ENCODE peak calls at places on chromosomes 11 and 22, in eight cellular contexts. One of them, this sample, is unnamed.

GRCh38 chr11:74019860-74020259 is 11.0 kb upstream of the UCP3 start:
- DNase-seq in GOT3: no peak
- DNase-seq in NCI-H1436: no peak
- DNase-seq in stimulated activated CD4-positive, alpha-beta T cell treated with anti-CD3 and anti-CD28 coated beads, Interleukin-2, amount 100 ng/mL, for 24 hours: peak
- DNase-seq in NT2/D1: no peak
- DNase-seq in skeletal muscle cell: peak
- DNase-seq in activated naive CD4-positive, alpha-beta T cell treated with anti-CD3 and anti-CD28 coated beads for 36 hours: peak
- DNase-seq in HT-29: no peak
- DNase-seq in this sample: no peak

GRCh38 chr11:69449320-69450063 is 32.0 kb upstream of the LINC01488 start:
- DNase-seq in NT2/D1: no peak
- DNase-seq in activated naive CD4-positive, alpha-beta T cell treated with anti-CD3 and anti-CD28 coated beads for 36 hours: no peak
- DNase-seq in skeletal muscle cell: no peak
- DNase-seq in HT-29: peak
- DNase-seq in NCI-H1436: no peak
- DNase-seq in GOT3: no peak
- DNase-seq in stimulated activated CD4-positive, alpha-beta T cell treated with anti-CD3 and anti-CD28 coated beads, Interleukin-2, amount 100 ng/mL, for 24 hours: no peak
- DNase-seq in this sample: no peak

GRCh38 chr11:10581481-10582019 is 13.1 kb upstream of the LYVE1 start:
- DNase-seq in activated naive CD4-positive, alpha-beta T cell treated with anti-CD3 and anti-CD28 coated beads for 36 hours: no peak
- DNase-seq in NT2/D1: no peak
- DNase-seq in GOT3: no peak
- DNase-seq in NCI-H1436: no peak
- DNase-seq in stimulated activated CD4-positive, alpha-beta T cell treated with anti-CD3 and anti-CD28 coated beads, Interleukin-2, amount 100 ng/mL, for 24 hours: no peak
- DNase-seq in HT-29: no peak
- DNase-seq in skeletal muscle cell: no peak
- DNase-seq in this sample: no peak

GRCh38 chr11:116641561-116642045 is 131.2 kb downstream of the BUD13 start:
- DNase-seq in HT-29: peak
- DNase-seq in NT2/D1: peak
- DNase-seq in GOT3: no peak
- DNase-seq in NCI-H1436: peak
- DNase-seq in stimulated activated CD4-positive, alpha-beta T cell treated with anti-CD3 and anti-CD28 coated beads, Interleukin-2, amount 100 ng/mL, for 24 hours: peak
- DNase-seq in skeletal muscle cell: no peak
- DNase-seq in activated naive CD4-positive, alpha-beta T cell treated with anti-CD3 and anti-CD28 coated beads for 36 hours: peak
- DNase-seq in this sample: no peak

GRCh38 chr22:19179472-19180048 is 1.0 kb upstream of the SLC25A1 start:
- DNase-seq in activated naive CD4-positive, alpha-beta T cell treated with anti-CD3 and anti-CD28 coated beads for 36 hours: peak
- DNase-seq in skeletal muscle cell: peak
- DNase-seq in NCI-H1436: peak
- DNase-seq in stimulated activated CD4-positive, alpha-beta T cell treated with anti-CD3 and anti-CD28 coated beads, Interleukin-2, amount 100 ng/mL, for 24 hours: peak
- DNase-seq in HT-29: peak
- DNase-seq in NT2/D1: peak
- DNase-seq in GOT3: no peak
- DNase-seq in this sample: peak

GRCh38 chr11:10318527-10318802 is 13.6 kb downstream of the ADM start:
- DNase-seq in stimulated activated CD4-positive, alpha-beta T cell treated with anti-CD3 and anti-CD28 coated beads, Interleukin-2, amount 100 ng/mL, for 24 hours: no peak
- DNase-seq in NT2/D1: no peak
- DNase-seq in skeletal muscle cell: no peak
- DNase-seq in activated naive CD4-positive, alpha-beta T cell treated with anti-CD3 and anti-CD28 coated beads for 36 hours: no peak
- DNase-seq in NCI-H1436: no peak
- DNase-seq in HT-29: no peak
- DNase-seq in GOT3: no peak
- DNase-seq in this sample: no peak

GRCh38 chr11:128733440-128734115 is 39.7 kb downstream of the FLI1 start:
- DNase-seq in NCI-H1436: peak
- DNase-seq in skeletal muscle cell: no peak
- DNase-seq in activated naive CD4-positive, alpha-beta T cell treated with anti-CD3 and anti-CD28 coated beads for 36 hours: peak
- DNase-seq in GOT3: no peak
- DNase-seq in NT2/D1: peak
- DNase-seq in stimulated activated CD4-positive, alpha-beta T cell treated with anti-CD3 and anti-CD28 coated beads, Interleukin-2, amount 100 ng/mL, for 24 hours: no peak
- DNase-seq in HT-29: no peak
- DNase-seq in this sample: no peak

GRCh38 chr11:103420593-103420992 is 311.4 kb downstream of the DYNC2H1 start:
- DNase-seq in activated naive CD4-positive, alpha-beta T cell treated with anti-CD3 and anti-CD28 coated beads for 36 hours: no peak
- DNase-seq in skeletal muscle cell: peak
- DNase-seq in stimulated activated CD4-positive, alpha-beta T cell treated with anti-CD3 and anti-CD28 coated beads, Interleukin-2, amount 100 ng/mL, for 24 hours: no peak
- DNase-seq in NCI-H1436: no peak
- DNase-seq in HT-29: no peak
- DNase-seq in GOT3: no peak
- DNase-seq in NT2/D1: no peak
- DNase-seq in this sample: no peak

GRCh38 chr11:65308281-65308891 is 6.3 kb upstream of the CDC42EP2 start:
- DNase-seq in NCI-H1436: no peak
- DNase-seq in NT2/D1: no peak
- DNase-seq in activated naive CD4-positive, alpha-beta T cell treated with anti-CD3 and anti-CD28 coated beads for 36 hours: no peak
- DNase-seq in stimulated activated CD4-positive, alpha-beta T cell treated with anti-CD3 and anti-CD28 coated beads, Interleukin-2, amount 100 ng/mL, for 24 hours: no peak
- DNase-seq in HT-29: peak
- DNase-seq in GOT3: no peak
- DNase-seq in skeletal muscle cell: no peak
- DNase-seq in this sample: no peak

GRCh38 chr11:12183827-12184620 is 73.6 kb downstream of the MICAL2 start:
- DNase-seq in NCI-H1436: no peak
- DNase-seq in NT2/D1: no peak
- DNase-seq in HT-29: no peak
- DNase-seq in stimulated activated CD4-positive, alpha-beta T cell treated with anti-CD3 and anti-CD28 coated beads, Interleukin-2, amount 100 ng/mL, for 24 hours: no peak
- DNase-seq in skeletal muscle cell: no peak
- DNase-seq in activated naive CD4-positive, alpha-beta T cell treated with anti-CD3 and anti-CD28 coated beads for 36 hours: no peak
- DNase-seq in GOT3: no peak
- DNase-seq in this sample: no peak

GRCh38 chr11:8766043-8766992 is 83.7 kb downstream of the RPL27A start:
- DNase-seq in GOT3: no peak
- DNase-seq in activated naive CD4-positive, alpha-beta T cell treated with anti-CD3 and anti-CD28 coated beads for 36 hours: no peak
- DNase-seq in NT2/D1: no peak
- DNase-seq in skeletal muscle cell: no peak
- DNase-seq in NCI-H1436: no peak
- DNase-seq in HT-29: no peak
- DNase-seq in stimulated activated CD4-positive, alpha-beta T cell treated with anti-CD3 and anti-CD28 coated beads, Interleukin-2, amount 100 ng/mL, for 24 hours: no peak
- DNase-seq in this sample: no peak

GRCh38 chr22:50606126-50606525 is 5.5 kb downstream of the MAPK8IP2 start:
- DNase-seq in NT2/D1: no peak
- DNase-seq in HT-29: no peak
- DNase-seq in GOT3: no peak
- DNase-seq in stimulated activated CD4-positive, alpha-beta T cell treated with anti-CD3 and anti-CD28 coated beads, Interleukin-2, amount 100 ng/mL, for 24 hours: no peak
- DNase-seq in activated naive CD4-positive, alpha-beta T cell treated with anti-CD3 and anti-CD28 coated beads for 36 hours: no peak
- DNase-seq in skeletal muscle cell: no peak
- DNase-seq in NCI-H1436: no peak
- DNase-seq in this sample: no peak

GRCh38 chr11:58745705-58746364 is 14.1 kb upstream of the GLYAT start:
- DNase-seq in NT2/D1: no peak
- DNase-seq in activated naive CD4-positive, alpha-beta T cell treated with anti-CD3 and anti-CD28 coated beads for 36 hours: no peak
- DNase-seq in GOT3: no peak
- DNase-seq in HT-29: no peak
- DNase-seq in NCI-H1436: no peak
- DNase-seq in skeletal muscle cell: no peak
- DNase-seq in stimulated activated CD4-positive, alpha-beta T cell treated with anti-CD3 and anti-CD28 coated beads, Interleukin-2, amount 100 ng/mL, for 24 hours: no peak
- DNase-seq in this sample: no peak

GRCh38 chr11:110379261-110379660 is 50.5 kb upstream of the FDX1 start:
- DNase-seq in GOT3: no peak
- DNase-seq in skeletal muscle cell: no peak
- DNase-seq in stimulated activated CD4-positive, alpha-beta T cell treated with anti-CD3 and anti-CD28 coated beads, Interleukin-2, amount 100 ng/mL, for 24 hours: no peak
- DNase-seq in NCI-H1436: no peak
- DNase-seq in HT-29: no peak
- DNase-seq in NT2/D1: no peak
- DNase-seq in activated naive CD4-positive, alpha-beta T cell treated with anti-CD3 and anti-CD28 coated beads for 36 hours: no peak
- DNase-seq in this sample: no peak

GRCh38 chr11:3130269-3131071 is 34.6 kb downstream of the OSBPL5 start:
- DNase-seq in skeletal muscle cell: no peak
- DNase-seq in activated naive CD4-positive, alpha-beta T cell treated with anti-CD3 and anti-CD28 coated beads for 36 hours: no peak
- DNase-seq in NT2/D1: no peak
- DNase-seq in GOT3: no peak
- DNase-seq in stimulated activated CD4-positive, alpha-beta T cell treated with anti-CD3 and anti-CD28 coated beads, Interleukin-2, amount 100 ng/mL, for 24 hours: no peak
- DNase-seq in HT-29: peak
- DNase-seq in NCI-H1436: peak
- DNase-seq in this sample: no peak

This sample was measured in hypothalamus.